ENCODE peak calls at places on chromosomes 4 and X, in seven cellular contexts. K is stomach, Y is tibial nerve, M is A549, Q is ovary, C is HepG2, S is upper lobe of left lung. U is an unnamed sample.

GRCh38 chrX:109485470-109486340 is 3.8 kb upstream of the GUCY2F start:
- DNase-seq in S (no peak), C (peak; percentile 47), Q (peak; percentile 57), Y (peak; percentile 30), K (peak; percentile 72), M (peak; percentile 70), U (no peak)

GRCh38 chr4:86356831-86357230 is 3.0 kb downstream of the MAPK10 start:
- DNase-seq in Q (no peak), C (no peak), K (no peak), M (no peak), S (no peak), Y (no peak), U (no peak)

GRCh38 chr4:141782205-141782604 is 145.8 kb downstream of the IL15 start:
- DNase-seq in K (no peak), M (no peak), C (no peak), S (no peak), Q (no peak), Y (no peak), U (no peak)

GRCh38 chr4:122050836-122051235 is 99.0 kb upstream of the TRPC3 start:
- DNase-seq in C (no peak), Y (no peak), Q (no peak), M (no peak), K (no peak), S (no peak), U (no peak)

GRCh38 chrX:154310991-154311541 is 15.5 kb downstream of the TKTL1 start:
- DNase-seq in Q (no peak), M (no peak), S (no peak), Y (no peak), K (no peak), C (no peak), U (no peak)

GRCh38 chr4:89101256-89102161 is 9.8 kb upstream of the TIGD2 start:
- DNase-seq in Y (no peak), K (no peak), Q (no peak), S (no peak), C (no peak), M (no peak), U (no peak)

GRCh38 chrX:40964008-40964407 is 121.2 kb upstream of the USP9X start:
- DNase-seq in C (no peak), Q (no peak), K (no peak), Y (no peak), S (no peak), M (no peak), U (no peak)

GRCh38 chrX:82677281-82677680 is 830.8 kb upstream of the POU3F4 start:
- DNase-seq in Q (no peak), C (no peak), Y (no peak), M (no peak), K (no peak), S (no peak), U (no peak)

GRCh38 chrX:147602297-147602696 is 309.4 kb upstream of the FMR1 start:
- DNase-seq in Q (no peak), S (no peak), C (no peak), Y (no peak), K (no peak), M (peak; percentile 1), U (no peak)

GRCh38 chr4:159267023-159267939 is 164.4 kb downstream of the RAPGEF2 start:
- DNase-seq in Y (no peak), Q (no peak), S (no peak), M (no peak), K (no peak), C (no peak), U (no peak)

GRCh38 chr4:41176357-41176756 is 38.0 kb downstream of the APBB2 start:
- DNase-seq in Q (no peak), C (peak; percentile 23), S (no peak), M (no peak), Y (no peak), K (no peak), U (no peak)

GRCh38 chr4:169439244-169439643 is 168.5 kb upstream of the SH3RF1 start:
- DNase-seq in C (no peak), M (no peak), S (no peak), Y (no peak), Q (no peak), K (no peak), U (no peak)

GRCh38 chr4:111031180-111031579 is 408.3 kb upstream of the PITX2 start:
- DNase-seq in M (no peak), C (no peak), Y (no peak), K (no peak), S (no peak), Q (no peak), U (no peak)

GRCh38 chr4:3369781-3370660 is 71.7 kb upstream of the HGFAC start:
- DNase-seq in C (no peak), Y (no peak), M (no peak), K (no peak), Q (peak; percentile 46), S (peak; percentile 75), U (peak; percentile 92)

GRCh38 chr4:113901994-113902787 is 77.3 kb downstream of the ARSJ start:
- DNase-seq in S (no peak), Q (no peak), M (no peak), C (peak; percentile 34), K (peak; percentile 86), Y (no peak), U (no peak)

GRCh38 chr4:73855406-73855805 is 2.3 kb downstream of the PF4V1 start:
- DNase-seq in K (no peak), Q (no peak), M (no peak), S (no peak), Y (no peak), C (no peak), U (no peak)

GRCh38 chr4:101258782-101259353 is 88.5 kb downstream of the PPP3CA start:
- DNase-seq in S (no peak), K (no peak), C (no peak), Q (no peak), Y (no peak), M (no peak), U (no peak)

GRCh38 chr4:5821665-5822358 is 71.1 kb downstream of the CRMP1 start:
- DNase-seq in S (peak; percentile 82), M (peak; percentile 11), Y (no peak), Q (no peak), K (no peak), C (no peak), U (no peak)

GRCh38 chrX:11899091-11899490 is 141.1 kb downstream of the MSL3 start:
- DNase-seq in Q (no peak), C (no peak), Y (no peak), S (no peak), M (peak; percentile 59), K (no peak), U (no peak)

GRCh38 chr4:6608758-6609414 is 31.6 kb upstream of the MRFAP1 start:
- DNase-seq in S (peak; percentile 71), K (no peak), Q (no peak), Y (no peak), M (peak; percentile 10), C (no peak), U (no peak)

GRCh38 chr4:55321707-55322264 is 24.3 kb upstream of the SRD5A3 start:
- DNase-seq in C (peak; percentile 59), M (peak; percentile 73), K (peak; percentile 76), Y (peak; percentile 76), Q (peak; percentile 44), S (no peak), U (no peak)

GRCh38 chrX:136196691-136197155 is 49.4 kb downstream of the FHL1 start:
- DNase-seq in Q (no peak), S (no peak), C (no peak), M (no peak), K (no peak), Y (no peak), U (no peak)

GRCh38 chr4:8198206-8198905 is 734 bp upstream of the SH3TC1 start:
- DNase-seq in S (peak; percentile 73), M (no peak), K (peak; percentile 62), C (no peak), Q (no peak), Y (no peak), U (no peak)

GRCh38 chr4:52957220-52957686 is 95.1 kb downstream of the RASL11B start:
- DNase-seq in Q (peak; percentile 57), C (no peak), K (no peak), M (no peak), Y (no peak), S (no peak), U (no peak)

GRCh38 chr4:7964890-7965662 is 25.4 kb upstream of the AFAP1 start:
- DNase-seq in Y (peak; percentile 23), C (no peak), K (no peak), Q (no peak), M (peak; percentile 58), S (peak; percentile 34), U (no peak)

GRCh38 chrX:80663331-80663730 is 146.3 kb downstream of the BRWD3 start:
- DNase-seq in Q (no peak), K (no peak), M (no peak), C (no peak), S (no peak), Y (no peak), U (no peak)

GRCh38 chr4:82275431-82276423 is 98.1 kb downstream of the HNRNPD start:
- DNase-seq in M (peak; percentile 11), Y (no peak), C (peak; percentile 34), K (no peak), Q (no peak), S (no peak), U (no peak)

GRCh38 chr4:2254665-2255500 is 7.0 kb downstream of the MXD4 start:
- DNase-seq in K (peak; percentile 20), M (no peak), C (no peak), Q (no peak), S (no peak), Y (peak; percentile 11), U (peak; percentile 79)
- H3K4me1 ChIP-seq in K (peaks cover 46% of the 10 kb centered on the region), M (no peaks in the 10 kb centered on the region), C (peaks cover 7% of the 10 kb centered on the region), Q (peaks cover 17% of the 10 kb centered on the region), S (peaks cover 68% of the 10 kb centered on the region), Y (peaks cover 69% of the 10 kb centered on the region), U (peaks cover 54% of the 10 kb centered on the region)

GRCh38 chr4:92996533-92996932 is 692.8 kb downstream of the GRID2 start:
- DNase-seq in Y (no peak), S (no peak), M (no peak), Q (no peak), K (no peak), C (no peak), U (no peak)
- TF ChIP-seq EP300 in Y (no peak), S (no peak), M (no peak), Q (no peak), K (no peak), C (no peak), U (no peak)

DNA sequence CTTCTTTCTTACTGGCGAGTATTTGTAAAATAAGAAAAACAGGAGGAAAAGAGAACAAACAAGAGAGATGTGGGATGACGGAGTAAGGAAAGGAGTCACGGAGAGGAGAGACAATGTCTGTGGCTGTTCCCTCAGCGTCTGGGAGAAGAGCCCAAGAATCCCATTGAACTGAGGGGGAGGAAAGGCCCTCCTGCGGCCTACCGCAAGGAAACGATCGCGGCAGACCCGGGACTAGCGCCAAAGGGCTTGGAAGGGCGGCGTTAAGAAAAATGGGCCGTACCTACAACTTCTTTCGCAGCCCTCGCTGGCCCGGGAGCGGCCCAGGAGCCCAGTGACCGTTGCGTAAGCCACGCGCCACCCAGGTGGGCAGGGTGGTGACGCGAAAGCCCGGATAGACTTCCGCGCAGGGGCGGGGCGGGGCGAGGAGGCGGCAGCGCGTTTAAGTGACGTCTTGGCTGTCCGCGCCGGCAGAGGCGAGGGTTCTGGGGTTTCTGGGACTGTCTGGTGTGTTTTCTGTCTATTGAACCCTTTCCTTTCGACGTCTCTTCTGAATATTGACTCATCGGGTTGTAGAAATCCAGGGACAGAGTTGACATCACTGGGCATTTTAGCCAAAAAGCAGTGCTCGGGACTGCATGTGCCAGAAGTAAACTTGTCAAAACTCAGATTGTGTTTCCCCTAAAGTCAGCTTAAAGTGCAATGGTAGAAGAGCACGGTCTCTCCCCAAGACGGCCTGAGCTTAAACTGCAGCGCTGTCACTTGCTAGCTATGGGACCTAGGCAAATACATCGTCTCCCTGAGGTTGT is at the start of gene SLC9B1:
- DNase-seq in K (peak; percentile 98), Y (peak; percentile 95), C (peak; percentile 77), Q (peak; percentile 98), S (peak; percentile 99), M (peak; percentile 95), U (peak; percentile 97)
- H3K4me3 ChIP-seq in K (peak within 1 kb of the TSS; percentile 36), Y (peak within 1 kb of the TSS; percentile 65), C (peak within 1 kb of the TSS; percentile 81), Q (peak within 1 kb of the TSS; percentile 50), S (peak within 1 kb of the TSS; percentile 51), M (peak within 1 kb of the TSS; percentile 51), U (peak within 1 kb of the TSS; percentile 63)

GRCh38 chr4:56940403-56940802 is 32.7 kb downstream of the REST start:
- DNase-seq in S (no peak), Q (no peak), K (no peak), M (no peak), Y (no peak), C (no peak), U (no peak)
- H3K4me1 ChIP-seq in S (no peaks in the 10 kb centered on the region), Q (no peaks in the 10 kb centered on the region), K (no peaks in the 10 kb centered on the region), M (peaks cover 7% of the 10 kb centered on the region), Y (no peaks in the 10 kb centered on the region), C (no peaks in the 10 kb centered on the region), U (no peaks in the 10 kb centered on the region)